ENCODE peak calls at places on chromosomes 5 and 9, in ten cellular contexts. V is choroid plexus epithelial cell; H is LoVo; Q is foreskin fibroblast; A is WTC11; K is DND-41; D is OCI-LY7; I is stimulated activated CD4-positive, alpha-beta T cell treated with anti-CD3 and anti-CD28 coated beads, Interleukin-1b, Interleukin-23, amount 100 ng/mL, for 1 hour; T is amniotic stem cell; S is retinal pigment epithelial cell. O is an unnamed sample.

GRCh38 chr5:111502976-111503375 is 9.4 kb downstream of the STARD4 start:
- DNase-seq in S (no peak), Q (peak), I (no peak), K (no peak), A (no peak), T (no peak), D (no peak), H (no peak), V (peak), O (no peak)

GRCh38 chr5:78964889-78965288 is 20.2 kb downstream of the ARSB start:
- DNase-seq in T (no peak), A (no peak), V (peak), H (peak), K (no peak), I (no peak), D (peak), Q (peak), S (no peak), O (peak)

GRCh38 chr5:151448038-151448985 is 909 bp downstream of the SLC36A1 start:
- DNase-seq in A (peak), I (no peak), D (peak), Q (no peak), K (peak), S (no peak), V (peak), H (peak), T (no peak), O (peak)

GRCh38 chr5:7686794-7687193 is 164.1 kb downstream of the CFAP90 start:
- DNase-seq in A (no peak), D (no peak), I (no peak), K (no peak), S (no peak), H (no peak), Q (no peak), V (no peak), T (no peak), O (no peak)

GRCh38 chr9:81377921-81378320 is 311.4 kb downstream of the TLE1 start:
- DNase-seq in H (no peak), K (no peak), T (no peak), D (no peak), V (no peak), S (no peak), Q (no peak), I (no peak), A (no peak), O (no peak)

GRCh38 chr5:31027726-31028125 is 165.8 kb upstream of the CDH6 start:
- DNase-seq in T (no peak), V (no peak), I (no peak), H (no peak), S (no peak), A (no peak), K (no peak), Q (no peak), D (no peak), O (no peak)

GRCh38 chr9:12351293-12351852 is 341.8 kb upstream of the TYRP1 start:
- DNase-seq in H (no peak), K (no peak), A (no peak), V (no peak), T (no peak), Q (no peak), D (no peak), S (no peak), I (no peak), O (no peak)

GRCh38 chr5:168176941-168177340 is 114.5 kb upstream of the WWC1 start:
- DNase-seq in D (no peak), S (no peak), I (no peak), H (no peak), A (no peak), V (no peak), K (no peak), T (no peak), Q (no peak), O (no peak)

GRCh38 chr9:7996558-7996957 is 197.0 kb upstream of the DMAC1 start:
- DNase-seq in Q (no peak), H (no peak), I (no peak), K (no peak), V (no peak), D (no peak), S (no peak), T (no peak), A (no peak), O (no peak)

GRCh38 chr9:114823416-114823815 is 17.6 kb upstream of the TNFSF15 start:
- DNase-seq in H (no peak), T (no peak), A (no peak), S (no peak), D (no peak), Q (no peak), I (no peak), K (no peak), V (peak), O (no peak)

GRCh38 chr5:159552751-159553150 is 222.5 kb upstream of the IL12B start:
- DNase-seq in S (peak), I (no peak), Q (peak), V (peak), A (no peak), T (peak), D (no peak), K (no peak), H (no peak), O (peak)

GRCh38 chr5:115838885-115839518 is 2.4 kb downstream of the ATG12 start:
- DNase-seq in T (peak), H (peak), V (peak), Q (no peak), K (peak), A (no peak), D (peak), I (no peak), S (no peak), O (peak)

GRCh38 chr9:130921923-130922662 is 17.0 kb downstream of the FIBCD1 start:
- DNase-seq in K (no peak), V (no peak), A (no peak), D (no peak), H (no peak), I (no peak), S (no peak), Q (no peak), T (no peak), O (no peak)

GRCh38 chr5:154309361-154309725 is 118.8 kb downstream of the GALNT10 start:
- DNase-seq in K (no peak), H (no peak), T (peak), D (no peak), Q (no peak), V (peak), S (peak), A (no peak), I (no peak), O (peak)

GRCh38 chr9:21110708-21111576 is 30.7 kb downstream of the IFNW1 start:
- DNase-seq in D (peak), Q (peak), A (no peak), K (peak), V (peak), S (peak), T (peak), H (peak), I (no peak), O (peak)

GRCh38 chr9:127225747-127226646 is 38.6 kb upstream of the GARNL3 start:
- DNase-seq in K (no peak), I (no peak), H (no peak), T (no peak), S (no peak), V (peak), D (no peak), A (no peak), Q (peak), O (no peak)

GRCh38 chr5:14750712-14751111 is 86.2 kb downstream of the OTULIN start:
- DNase-seq in K (no peak), A (no peak), S (no peak), T (no peak), H (no peak), V (no peak), Q (no peak), D (no peak), I (no peak), O (no peak)

GRCh38 chr9:71909887-71910601 is 949 bp downstream of the ABHD17B start:
- DNase-seq in Q (peak), I (no peak), K (peak), D (peak), A (peak), V (peak), S (no peak), T (peak), H (peak), O (peak)

GRCh38 chr5:111680737-111681413 is 76.1 kb downstream of the NREP start:
- DNase-seq in V (peak), H (peak), A (no peak), T (peak), D (no peak), S (peak), I (no peak), Q (peak), K (no peak), O (peak)

GRCh38 chr9:115058684-115059315 is 59.2 kb downstream of the TNC start:
- DNase-seq in D (no peak), K (no peak), H (no peak), T (peak), A (no peak), Q (peak), V (peak), S (no peak), I (no peak), O (peak)

GRCh38 chr9:38017149-38017884 is 51.7 kb downstream of the SHB start:
- DNase-seq in H (no peak), V (peak), Q (no peak), I (no peak), S (peak), D (no peak), A (peak), T (no peak), K (no peak), O (peak)

GRCh38 chr9:135105938-135106491 is 18.5 kb downstream of the OLFM1 start:
- DNase-seq in A (no peak), T (no peak), I (no peak), D (no peak), Q (no peak), H (no peak), K (no peak), S (no peak), V (no peak), O (no peak)

O was measured in A172.